ENCODE peak calls at places on chromosomes 11 and 22, in four cellular contexts. U, G, Y and P are unnamed samples.

GRCh38 chr11:128831781-128832497 is 35.2 kb downstream of the KCNJ1 start:
- DNase-seq in G (no peak), U (no peak), Y (no peak), P (peak; percentile 59)

GRCh38 chr11:61777234-61778090 is 14.9 kb downstream of the TMEM258 start:
- DNase-seq in Y (peak; percentile 50), G (no peak), U (no peak), P (no peak)

GRCh38 chr11:71080239-71081097 is 171.9 kb downstream of the SHANK2 start:
- DNase-seq in G (peak; percentile 73), Y (no peak), U (peak; percentile 82), P (peak; percentile 93)

GRCh38 chr11:100791103-100791502 is 104.0 kb downstream of the ARHGAP42 start:
- DNase-seq in U (no peak), Y (no peak), G (no peak), P (no peak)

GRCh38 chr11:20355221-20356219 is 8.0 kb upstream of the HTATIP2 start:
- DNase-seq in Y (peak; percentile 22), G (no peak), U (peak; percentile 22), P (peak; percentile 60)

GRCh38 chr11:32884770-32885384 is 7.7 kb upstream of the QSER1 start:
- DNase-seq in G (no peak), Y (no peak), U (no peak), P (peak; percentile 23)

GRCh38 chr22:20425821-20426615 is 11.6 kb downstream of the SCARF2 start:
- DNase-seq in Y (no peak), G (no peak), U (no peak), P (no peak)

GRCh38 chr11:8309311-8309710 is 45.6 kb upstream of the LMO1 start:
- DNase-seq in U (no peak), G (no peak), Y (no peak), P (peak; percentile 49)

GRCh38 chr11:763073-763463 is 14.2 kb downstream of the GATD1 start:
- DNase-seq in G (no peak), Y (no peak), U (no peak), P (no peak)

GRCh38 chr11:83599066-83599465 is 312.9 kb upstream of the CCDC90B start:
- DNase-seq in G (no peak), U (no peak), Y (no peak), P (no peak)

GRCh38 chr11:88576741-88577140 is 239.2 kb upstream of the CTSC start:
- DNase-seq in Y (no peak), G (no peak), U (no peak), P (no peak)

GRCh38 chr11:59810911-59811259 is 307 bp upstream of the MRPL16 start:
- DNase-seq in U (no peak), G (no peak), Y (no peak), P (no peak)

GRCh38 chr22:50564289-50564688 is 1.6 kb upstream of the SYCE3 start:
- DNase-seq in U (no peak), Y (no peak), G (no peak), P (no peak)

GRCh38 chr11:102798012-102798746 is at the start of gene MMP1:
- DNase-seq in U (no peak), Y (no peak), G (no peak), P (no peak)

GRCh38 chr11:102806296-102806695 is 8.3 kb upstream of the MMP1 start:
- DNase-seq in U (no peak), G (no peak), Y (no peak), P (no peak)

GRCh38 chr11:102800774-102801173 is 2.8 kb upstream of the MMP1 start:
- DNase-seq in G (no peak), Y (no peak), U (no peak), P (no peak)

GRCh38 chr11:102799656-102800339 is 1.8 kb upstream of the MMP1 start:
- DNase-seq in U (no peak), G (no peak), Y (no peak), P (no peak)

DNA sequence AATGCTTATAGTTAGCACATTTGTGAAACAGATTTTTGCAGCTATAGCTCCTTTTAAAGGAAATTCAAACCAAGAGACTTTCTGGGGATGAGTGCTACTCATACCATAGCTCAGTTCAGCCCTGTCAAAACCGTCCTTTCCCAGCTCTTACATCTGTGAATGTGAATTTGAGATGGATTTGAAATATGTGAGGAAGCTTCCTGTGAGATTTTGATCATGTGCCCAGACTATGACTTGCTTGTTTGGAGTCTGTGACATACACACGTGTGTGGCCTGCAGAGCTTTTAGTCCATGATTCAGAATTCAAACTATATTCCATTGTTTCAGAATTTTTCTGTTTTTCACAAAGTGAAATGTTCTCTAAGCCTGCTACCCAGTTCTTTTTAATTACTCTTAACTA is 4.4 kb upstream of the MMP1 start:
- DNase-seq in U (no peak), Y (no peak), G (no peak), P (no peak)
- H3K4me3 ChIP-seq in U (no peak overlapping the region), Y (no peak overlapping the region), G (no peak overlapping the region), P (no peak overlapping the region)

GRCh38 chr22:36012332-36012731 is 16.3 kb downstream of the RBFOX2 start:
- DNase-seq in Y (no peak), U (no peak), G (no peak), P (no peak)

GRCh38 chr22:36015155-36015805 is 13.3 kb downstream of the RBFOX2 start:
- DNase-seq in G (no peak), U (no peak), Y (no peak), P (no peak)

GRCh38 chr22:36016656-36017055 is 12.0 kb downstream of the RBFOX2 start:
- DNase-seq in G (no peak), U (no peak), Y (no peak), P (no peak)

GRCh38 chr22:36015806-36016519 is 12.7 kb downstream of the RBFOX2 start:
- DNase-seq in U (no peak), G (no peak), Y (no peak), P (no peak)

DNA sequence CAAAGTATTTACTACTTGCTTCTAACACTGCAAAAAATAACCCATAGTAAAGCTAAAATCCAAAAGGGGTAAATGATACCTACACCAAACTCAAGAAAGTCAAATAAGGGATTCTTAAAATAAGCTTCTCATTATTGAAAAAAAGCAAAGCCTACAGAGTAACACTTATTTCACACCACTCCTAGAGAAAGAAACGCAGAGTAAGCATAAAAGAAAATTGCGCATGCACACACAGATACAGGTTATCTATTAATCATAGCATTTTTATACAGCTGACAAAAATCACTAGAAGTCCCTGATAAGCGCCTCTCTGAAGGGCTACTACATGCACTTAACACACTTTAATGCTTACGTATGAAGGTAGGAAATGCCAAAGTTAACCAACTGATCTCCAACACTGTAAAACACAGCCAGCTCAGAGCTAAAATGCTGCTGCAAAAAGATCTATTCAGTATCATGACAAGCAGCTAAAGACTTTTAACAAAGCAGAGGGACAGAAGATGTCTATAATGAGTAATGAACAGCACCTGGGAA is 14.0 kb downstream of the RBFOX2 start:
- DNase-seq in G (no peak), Y (no peak), U (no peak), P (no peak)
- H3K4me3 ChIP-seq in G (no peak overlapping the region), Y (no peak overlapping the region), U (no peak overlapping the region), P (no peak overlapping the region)

DNA sequence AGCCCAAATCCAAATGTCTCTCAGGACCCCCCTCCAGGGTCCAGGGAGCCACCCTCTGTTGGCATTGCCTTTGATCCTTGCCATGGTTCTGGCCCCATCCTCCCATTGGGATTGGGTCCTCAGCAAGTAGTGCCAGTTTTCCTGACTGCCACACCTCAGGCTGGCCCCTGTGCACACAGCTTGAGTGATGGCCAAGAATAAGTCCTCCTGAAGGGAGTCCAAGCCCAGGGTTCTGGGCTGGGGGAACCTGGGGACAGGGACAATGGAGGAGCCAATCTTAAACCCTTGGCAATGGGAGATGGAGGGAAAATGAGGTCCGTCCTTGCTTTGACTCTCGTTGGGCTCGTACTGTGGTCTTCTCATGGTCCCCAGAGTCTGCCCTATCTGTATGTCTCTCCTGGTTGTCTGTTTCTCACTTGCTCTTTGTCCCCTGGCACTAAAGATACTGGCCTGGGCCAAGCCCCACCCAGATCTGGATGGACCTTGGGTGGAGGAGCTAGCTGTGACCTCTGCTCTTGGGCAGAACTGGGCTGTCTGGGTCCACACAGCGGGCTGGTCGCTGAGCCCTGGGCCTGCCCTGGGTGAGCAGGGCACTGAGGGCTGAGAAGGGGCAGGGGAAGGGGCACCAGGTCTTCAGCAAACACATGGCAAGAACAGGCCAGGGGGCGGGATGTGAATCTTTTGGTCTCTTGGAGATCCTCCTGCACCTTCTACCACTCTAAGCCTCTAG is 2.9 kb downstream of the SOX10 start:
- DNase-seq in U (no peak), Y (no peak), G (no peak), P (no peak)
- H3K4me3 ChIP-seq in U (no peak overlapping the region), Y (no peak overlapping the region), G (no peak overlapping the region), P (no peak overlapping the region)

GRCh38 chr11:124745835-124746620 is 6.0 kb downstream of the VSIG2 start:
- DNase-seq in Y (no peak), U (no peak), G (no peak), P (no peak)
- H3K4me3 ChIP-seq in Y (peak overlapping the region; percentile 86), U (peak overlapping the region; percentile 70), G (peak overlapping the region; percentile 54), P (peak overlapping the region; percentile 54)

GRCh38 chr22:24066872-24067271 is 55.8 kb downstream of the CABIN1 start:
- DNase-seq in U (no peak), G (peak; percentile 52), Y (no peak), P (no peak)
- H3K4me3 ChIP-seq in U (no peak overlapping the region), G (no peak overlapping the region), Y (no peak overlapping the region), P (no peak overlapping the region)

GRCh38 chr11:87215236-87215635 is 177.5 kb downstream of the TMEM135 start:
- DNase-seq in Y (no peak), G (no peak), U (no peak), P (no peak)
- H3K4me3 ChIP-seq in Y (no peak overlapping the region), G (no peak overlapping the region), U (no peak overlapping the region), P (no peak overlapping the region)

GRCh38 chr11:120329556-120329955 is 4.5 kb downstream of the TLCD5 start:
- DNase-seq in U (no peak), Y (no peak), G (no peak), P (no peak)

GRCh38 chr11:120324932-120325810 is at the start of gene TLCD5:
- DNase-seq in U (peak; percentile 63), G (peak; percentile 84), Y (no peak), P (peak; percentile 63)

GRCh38 chr11:120326845-120327281 is 1.8 kb downstream of the TLCD5 start:
- DNase-seq in G (no peak), Y (no peak), U (no peak), P (peak; percentile 60)

GRCh38 chr11:120327311-120327710 is 2.2 kb downstream of the TLCD5 start:
- DNase-seq in Y (no peak), U (no peak), G (no peak), P (no peak)

DNA sequence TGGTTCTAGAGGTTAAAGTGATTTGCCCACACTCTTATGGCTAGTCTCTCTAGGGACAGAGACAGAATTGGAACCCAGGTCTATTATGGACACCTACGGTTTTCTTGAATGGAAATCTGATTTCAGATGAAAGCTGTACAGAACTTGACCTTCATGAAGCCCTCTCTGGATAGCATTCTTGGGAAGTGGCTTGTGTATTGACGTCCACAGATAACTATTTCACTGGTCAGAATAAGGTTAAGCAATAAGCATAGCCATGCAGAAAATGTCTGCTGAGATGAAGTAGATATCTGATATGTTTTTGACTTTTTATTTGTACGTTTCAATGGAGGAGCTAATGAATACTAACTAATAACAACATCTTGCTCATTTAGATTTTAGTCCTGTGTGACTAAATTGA is 1.1 kb downstream of the TLCD5 start:
- DNase-seq in Y (no peak), U (no peak), G (no peak), P (no peak)
- H3K4me3 ChIP-seq in Y (peak overlapping the region; percentile 8), U (no peak overlapping the region), G (peak overlapping the region; percentile 72), P (peak overlapping the region; percentile 64)